ENCODE peak calls at places on chromosomes 1 and 21, in ten cellular contexts. One of them, this sample, is unnamed.

GRCh38 chr21:46099476-46099875 is 1.6 kb downstream of the COL6A2 start:
- DNase-seq in body of pancreas: peak
- DNase-seq in esophagus squamous epithelium: no peak
- DNase-seq in heart left ventricle: peak
- DNase-seq in adrenal gland: no peak
- DNase-seq in uterus: peak
- DNase-seq in nephron progenitor cell: no peak
- DNase-seq in Calu3: no peak
- DNase-seq in BJ: no peak
- DNase-seq in B cell: no peak
- DNase-seq in this sample: no peak

GRCh38 chr1:172144445-172145060 is 275.9 kb upstream of the C1orf105 start:
- DNase-seq in body of pancreas: peak
- DNase-seq in esophagus squamous epithelium: no peak
- DNase-seq in heart left ventricle: peak
- DNase-seq in adrenal gland: peak
- DNase-seq in uterus: peak
- DNase-seq in nephron progenitor cell: peak
- DNase-seq in Calu3: no peak
- DNase-seq in BJ: peak
- DNase-seq in B cell: no peak
- DNase-seq in this sample: no peak

GRCh38 chr1:111279144-111279543 is 11.5 kb upstream of the CHIA start:
- DNase-seq in body of pancreas: no peak
- DNase-seq in esophagus squamous epithelium: no peak
- DNase-seq in heart left ventricle: no peak
- DNase-seq in adrenal gland: no peak
- DNase-seq in uterus: no peak
- DNase-seq in nephron progenitor cell: no peak
- DNase-seq in Calu3: no peak
- DNase-seq in BJ: no peak
- DNase-seq in B cell: no peak
- DNase-seq in this sample: no peak

GRCh38 chr1:192968323-192968722 is 90.8 kb downstream of the UCHL5 start:
- DNase-seq in body of pancreas: no peak
- DNase-seq in esophagus squamous epithelium: no peak
- DNase-seq in heart left ventricle: no peak
- DNase-seq in adrenal gland: no peak
- DNase-seq in uterus: no peak
- DNase-seq in nephron progenitor cell: no peak
- DNase-seq in Calu3: no peak
- DNase-seq in BJ: no peak
- DNase-seq in B cell: no peak
- DNase-seq in this sample: no peak

GRCh38 chr1:159171254-159171687 is at the start of gene CADM3:
- DNase-seq in body of pancreas: no peak
- DNase-seq in esophagus squamous epithelium: no peak
- DNase-seq in heart left ventricle: no peak
- DNase-seq in adrenal gland: no peak
- DNase-seq in uterus: peak
- DNase-seq in nephron progenitor cell: no peak
- DNase-seq in Calu3: no peak
- DNase-seq in BJ: no peak
- DNase-seq in B cell: no peak
- DNase-seq in this sample: no peak

GRCh38 chr1:1914101-1914811 is 804 bp upstream of the CALML6 start:
- DNase-seq in body of pancreas: peak
- DNase-seq in esophagus squamous epithelium: no peak
- DNase-seq in heart left ventricle: no peak
- DNase-seq in adrenal gland: no peak
- DNase-seq in uterus: no peak
- DNase-seq in nephron progenitor cell: no peak
- DNase-seq in Calu3: no peak
- DNase-seq in BJ: no peak
- DNase-seq in B cell: no peak
- DNase-seq in this sample: no peak

GRCh38 chr1:20494609-20495311 is 8.8 kb upstream of the CAMK2N1 start:
- DNase-seq in body of pancreas: no peak
- DNase-seq in esophagus squamous epithelium: no peak
- DNase-seq in heart left ventricle: no peak
- DNase-seq in adrenal gland: no peak
- DNase-seq in uterus: no peak
- DNase-seq in nephron progenitor cell: no peak
- DNase-seq in Calu3: no peak
- DNase-seq in BJ: peak
- DNase-seq in B cell: no peak
- DNase-seq in this sample: no peak

GRCh38 chr1:109241344-109241743 is 8.0 kb upstream of the CELSR2 start:
- DNase-seq in body of pancreas: no peak
- DNase-seq in esophagus squamous epithelium: no peak
- DNase-seq in heart left ventricle: no peak
- DNase-seq in adrenal gland: no peak
- DNase-seq in uterus: no peak
- DNase-seq in nephron progenitor cell: no peak
- DNase-seq in Calu3: no peak
- DNase-seq in BJ: no peak
- DNase-seq in B cell: no peak
- DNase-seq in this sample: no peak

GRCh38 chr1:19153169-19153568 is 56.9 kb downstream of the UBR4 start:
- DNase-seq in body of pancreas: no peak
- DNase-seq in esophagus squamous epithelium: no peak
- DNase-seq in heart left ventricle: no peak
- DNase-seq in adrenal gland: no peak
- DNase-seq in uterus: no peak
- DNase-seq in nephron progenitor cell: no peak
- DNase-seq in Calu3: no peak
- DNase-seq in BJ: no peak
- DNase-seq in B cell: no peak
- DNase-seq in this sample: no peak

GRCh38 chr1:183953031-183953430 is 84.5 kb downstream of the COLGALT2 start:
- DNase-seq in body of pancreas: no peak
- DNase-seq in esophagus squamous epithelium: no peak
- DNase-seq in heart left ventricle: no peak
- DNase-seq in adrenal gland: no peak
- DNase-seq in uterus: no peak
- DNase-seq in nephron progenitor cell: no peak
- DNase-seq in Calu3: no peak
- DNase-seq in BJ: no peak
- DNase-seq in B cell: no peak
- DNase-seq in this sample: no peak

DNA sequence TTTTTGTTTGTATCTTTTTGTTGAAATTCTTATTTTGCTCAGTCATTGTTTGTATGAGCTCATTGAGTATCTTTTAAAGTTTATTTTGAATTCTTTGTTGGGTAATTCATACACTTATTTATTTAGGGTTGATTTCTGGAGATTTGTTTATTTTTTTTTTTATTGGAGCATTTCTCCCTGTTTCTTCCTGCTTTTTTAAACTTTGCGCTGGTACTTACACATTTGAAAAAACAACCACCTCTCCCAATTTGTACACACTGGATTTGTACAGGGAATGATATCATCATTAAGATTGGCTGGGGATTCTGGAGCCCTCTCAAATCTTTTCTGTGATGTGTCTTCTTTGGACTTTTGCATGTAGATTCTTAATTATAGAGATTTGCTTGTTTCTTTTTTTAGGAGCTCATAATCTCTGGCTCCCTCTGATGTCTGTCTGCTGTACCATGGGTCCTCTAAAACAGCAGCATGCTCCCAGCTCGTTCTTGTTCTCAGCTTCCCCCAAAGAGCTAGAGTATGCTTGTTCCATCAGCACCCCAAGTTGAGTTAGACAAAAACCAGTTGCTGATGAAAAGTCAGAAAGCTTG is 310.7 kb downstream of the DUSP10 start:
- DNase-seq in body of pancreas: no peak
- DNase-seq in esophagus squamous epithelium: no peak
- DNase-seq in heart left ventricle: no peak
- DNase-seq in adrenal gland: no peak
- DNase-seq in uterus: no peak
- DNase-seq in nephron progenitor cell: no peak
- DNase-seq in Calu3: no peak
- DNase-seq in BJ: no peak
- DNase-seq in B cell: no peak
- DNase-seq in this sample: no peak
- TF ChIP-seq CTCF in body of pancreas: no peak
- TF ChIP-seq CTCF in esophagus squamous epithelium: no peak
- TF ChIP-seq CTCF in heart left ventricle: peak
- TF ChIP-seq CTCF in adrenal gland: no peak
- TF ChIP-seq CTCF in uterus: no peak
- TF ChIP-seq CTCF in nephron progenitor cell: no peak
- TF ChIP-seq CTCF in Calu3: no peak
- TF ChIP-seq CTCF in BJ: peak
- TF ChIP-seq CTCF in B cell: no peak
- TF ChIP-seq CTCF in this sample: no peak

GRCh38 chr1:205585169-205585834 is 46.5 kb downstream of the ELK4 start:
- DNase-seq in body of pancreas: no peak
- DNase-seq in esophagus squamous epithelium: no peak
- DNase-seq in heart left ventricle: no peak
- DNase-seq in adrenal gland: no peak
- DNase-seq in uterus: no peak
- DNase-seq in nephron progenitor cell: no peak
- DNase-seq in Calu3: no peak
- DNase-seq in BJ: no peak
- DNase-seq in B cell: no peak
- DNase-seq in this sample: no peak
- TF ChIP-seq CTCF in body of pancreas: no peak
- TF ChIP-seq CTCF in esophagus squamous epithelium: no peak
- TF ChIP-seq CTCF in heart left ventricle: no peak
- TF ChIP-seq CTCF in adrenal gland: no peak
- TF ChIP-seq CTCF in uterus: no peak
- TF ChIP-seq CTCF in nephron progenitor cell: no peak
- TF ChIP-seq CTCF in Calu3: no peak
- TF ChIP-seq CTCF in BJ: no peak
- TF ChIP-seq CTCF in B cell: no peak
- TF ChIP-seq CTCF in this sample: no peak

GRCh38 chr1:151881479-151881878 is 27.8 kb downstream of the THEM4 start:
- DNase-seq in body of pancreas: no peak
- DNase-seq in esophagus squamous epithelium: no peak
- DNase-seq in heart left ventricle: no peak
- DNase-seq in adrenal gland: no peak
- DNase-seq in uterus: no peak
- DNase-seq in nephron progenitor cell: no peak
- DNase-seq in Calu3: no peak
- DNase-seq in BJ: no peak
- DNase-seq in B cell: no peak
- DNase-seq in this sample: no peak
- TF ChIP-seq CTCF in body of pancreas: no peak
- TF ChIP-seq CTCF in esophagus squamous epithelium: peak
- TF ChIP-seq CTCF in heart left ventricle: no peak
- TF ChIP-seq CTCF in adrenal gland: no peak
- TF ChIP-seq CTCF in uterus: no peak
- TF ChIP-seq CTCF in nephron progenitor cell: no peak
- TF ChIP-seq CTCF in Calu3: no peak
- TF ChIP-seq CTCF in BJ: no peak
- TF ChIP-seq CTCF in B cell: no peak
- TF ChIP-seq CTCF in this sample: no peak

DNA sequence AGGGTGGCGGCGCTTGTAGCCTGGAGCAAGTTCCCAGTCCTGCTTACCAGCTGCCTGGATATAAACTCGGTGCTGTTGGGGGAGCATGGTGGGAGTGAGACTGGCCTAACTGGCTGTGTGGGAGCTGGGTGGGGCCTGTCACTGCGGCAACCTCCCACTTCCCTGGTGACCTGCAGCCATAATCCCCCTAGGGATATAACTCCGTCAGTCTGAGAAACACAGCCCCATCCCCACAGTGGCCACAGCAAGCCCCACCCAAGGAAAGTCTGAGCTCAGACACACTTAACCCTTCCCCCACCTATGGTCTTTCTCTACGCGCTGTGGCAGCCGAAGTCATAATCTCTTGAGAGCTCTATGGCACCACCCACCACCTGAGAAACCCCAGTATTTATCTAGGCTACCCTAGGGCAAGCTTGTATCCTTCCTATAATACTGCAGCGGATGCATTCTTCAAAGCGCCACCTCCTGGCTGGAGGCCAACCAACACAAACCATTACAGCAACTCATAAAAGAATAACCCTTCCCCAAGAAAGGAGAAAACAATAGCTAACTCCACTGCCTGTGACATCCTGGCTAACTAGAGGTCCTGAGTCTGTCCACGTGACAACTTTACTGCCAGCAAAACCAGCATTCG is 57.4 kb downstream of the ZNF648 start:
- DNase-seq in body of pancreas: no peak
- DNase-seq in esophagus squamous epithelium: no peak
- DNase-seq in heart left ventricle: peak
- DNase-seq in adrenal gland: no peak
- DNase-seq in uterus: no peak
- DNase-seq in nephron progenitor cell: no peak
- DNase-seq in Calu3: no peak
- DNase-seq in BJ: no peak
- DNase-seq in B cell: no peak
- DNase-seq in this sample: no peak
- TF ChIP-seq CTCF in body of pancreas: no peak
- TF ChIP-seq CTCF in esophagus squamous epithelium: no peak
- TF ChIP-seq CTCF in heart left ventricle: no peak
- TF ChIP-seq CTCF in adrenal gland: no peak
- TF ChIP-seq CTCF in uterus: no peak
- TF ChIP-seq CTCF in nephron progenitor cell: no peak
- TF ChIP-seq CTCF in Calu3: no peak
- TF ChIP-seq CTCF in BJ: no peak
- TF ChIP-seq CTCF in B cell: no peak
- TF ChIP-seq CTCF in this sample: no peak

GRCh38 chr1:4053160-4053748 is 153.2 kb upstream of the C1orf174 start:
- DNase-seq in body of pancreas: no peak
- DNase-seq in esophagus squamous epithelium: no peak
- DNase-seq in heart left ventricle: no peak
- DNase-seq in adrenal gland: no peak
- DNase-seq in uterus: no peak
- DNase-seq in nephron progenitor cell: no peak
- DNase-seq in Calu3: no peak
- DNase-seq in BJ: no peak
- DNase-seq in B cell: no peak
- DNase-seq in this sample: no peak
- TF ChIP-seq CTCF in body of pancreas: no peak
- TF ChIP-seq CTCF in esophagus squamous epithelium: no peak
- TF ChIP-seq CTCF in heart left ventricle: no peak
- TF ChIP-seq CTCF in adrenal gland: no peak
- TF ChIP-seq CTCF in uterus: no peak
- TF ChIP-seq CTCF in nephron progenitor cell: no peak
- TF ChIP-seq CTCF in Calu3: no peak
- TF ChIP-seq CTCF in BJ: no peak
- TF ChIP-seq CTCF in B cell: no peak
- TF ChIP-seq CTCF in this sample: no peak

GRCh38 chr21:44850905-44851657 is 22.4 kb downstream of the PTTG1IP start:
- DNase-seq in body of pancreas: no peak
- DNase-seq in esophagus squamous epithelium: no peak
- DNase-seq in heart left ventricle: no peak
- DNase-seq in adrenal gland: peak
- DNase-seq in uterus: no peak
- DNase-seq in nephron progenitor cell: no peak
- DNase-seq in Calu3: no peak
- DNase-seq in BJ: no peak
- DNase-seq in B cell: no peak
- DNase-seq in this sample: peak
- TF ChIP-seq CTCF in body of pancreas: no peak
- TF ChIP-seq CTCF in esophagus squamous epithelium: no peak
- TF ChIP-seq CTCF in heart left ventricle: no peak
- TF ChIP-seq CTCF in adrenal gland: no peak
- TF ChIP-seq CTCF in uterus: no peak
- TF ChIP-seq CTCF in nephron progenitor cell: no peak
- TF ChIP-seq CTCF in Calu3: no peak
- TF ChIP-seq CTCF in BJ: no peak
- TF ChIP-seq CTCF in B cell: no peak
- TF ChIP-seq CTCF in this sample: no peak

GRCh38 chr1:162145966-162146696 is 76.6 kb downstream of the NOS1AP start:
- DNase-seq in body of pancreas: no peak
- DNase-seq in esophagus squamous epithelium: no peak
- DNase-seq in heart left ventricle: no peak
- DNase-seq in adrenal gland: no peak
- DNase-seq in uterus: no peak
- DNase-seq in nephron progenitor cell: no peak
- DNase-seq in Calu3: no peak
- DNase-seq in BJ: no peak
- DNase-seq in B cell: no peak
- DNase-seq in this sample: no peak
- TF ChIP-seq CTCF in body of pancreas: no peak
- TF ChIP-seq CTCF in esophagus squamous epithelium: no peak
- TF ChIP-seq CTCF in heart left ventricle: no peak
- TF ChIP-seq CTCF in adrenal gland: no peak
- TF ChIP-seq CTCF in uterus: no peak
- TF ChIP-seq CTCF in nephron progenitor cell: no peak
- TF ChIP-seq CTCF in Calu3: no peak
- TF ChIP-seq CTCF in BJ: no peak
- TF ChIP-seq CTCF in B cell: no peak
- TF ChIP-seq CTCF in this sample: no peak